ENCODE peak calls at places on chromosomes 6 and 20, in ten cellular contexts. E is dorsolateral prefrontal cortex; A is NCI-H1694 treated with DMSO at 0.1 percent for 48 hours; Q is Panc1; R is stimulated activated naive CD8-positive, alpha-beta T cell treated with anti-CD3 and anti-CD28 coated beads, Interleukin-15, Interleukin-2, amounts not matched to agents 100 U/mL and 50 U/mL, for 24 hours; S is PC-9; K is CD4-positive, alpha-beta T cell; X is tibial nerve; M is lung microvascular endothelial cell; L is adipocyte. D is an unnamed sample.
A peak's percentile ranks its signal among the peaks of the same experiment; 100 is the strongest.

GRCh38 chr6:165365371-165365770 is 56.0 kb upstream of the C6orf118 start:
- DNase-seq in E (no peak), A (no peak), Q (no peak), R (no peak), S (no peak), K (no peak), X (no peak), M (no peak), L (no peak), D (no peak)

GRCh38 chr6:148704539-148704938 is 42.3 kb upstream of the UST start:
- DNase-seq in E (no peak), A (no peak), Q (no peak), R (no peak), S (no peak), K (no peak), X (no peak), M (no peak), L (no peak), D (no peak)

GRCh38 chr6:16286151-16286522 is 47.8 kb downstream of the GMPR start:
- DNase-seq in E (peak; percentile 60), A (no peak), Q (peak; percentile 28), R (peak; percentile 53), S (no peak), K (peak; percentile 6), X (no peak), M (peak; percentile 68), L (peak; percentile 54), D (peak; percentile 52)

GRCh38 chr6:466564-466963 is 75.0 kb downstream of the IRF4 start:
- DNase-seq in E (no peak), A (no peak), Q (no peak), R (no peak), S (no peak), K (no peak), X (no peak), M (no peak), L (no peak), D (no peak)

GRCh38 chr6:113103618-113104390 is 753.3 kb upstream of the MARCKS start:
- DNase-seq in E (no peak), A (no peak), Q (no peak), R (no peak), S (no peak), K (no peak), X (no peak), M (peak; percentile 64), L (peak; percentile 69), D (peak; percentile 93)

GRCh38 chr6:1015819-1016218 is 296.1 kb upstream of the FOXQ1 start:
- DNase-seq in E (no peak), A (no peak), Q (no peak), R (no peak), S (no peak), K (no peak), X (no peak), M (no peak), L (peak; percentile 16), D (peak; percentile 20)

GRCh38 chr6:45786243-45786795 is 229.3 kb downstream of the CLIC5 start:
- DNase-seq in E (no peak), A (no peak), Q (no peak), R (no peak), S (no peak), K (no peak), X (no peak), M (no peak), L (no peak), D (no peak)

GRCh38 chr6:98657764-98658163 is 176.6 kb upstream of the POU3F2 start:
- DNase-seq in E (no peak), A (no peak), Q (no peak), R (peak; percentile 9), S (no peak), K (no peak), X (peak; percentile 15), M (peak; percentile 56), L (peak; percentile 53), D (peak; percentile 33)

GRCh38 chr6:7991992-7992815 is 72.0 kb downstream of the BLOC1S5 start:
- DNase-seq in E (no peak), A (peak; percentile 12), Q (no peak), R (no peak), S (peak; percentile 51), K (no peak), X (peak; percentile 7), M (peak; percentile 89), L (peak; percentile 68), D (peak; percentile 91)

GRCh38 chr20:24589845-24590192 is 120.4 kb downstream of the SYNDIG1 start:
- DNase-seq in E (no peak), A (no peak), Q (no peak), R (no peak), S (no peak), K (no peak), X (no peak), M (no peak), L (no peak), D (no peak)

GRCh38 chr6:39881851-39882566 is 52.3 kb downstream of the MOCS1 start:
- DNase-seq in E (no peak), A (no peak), Q (no peak), R (no peak), S (no peak), K (no peak), X (peak; percentile 36), M (no peak), L (peak; percentile 84), D (peak; percentile 78)

GRCh38 chr6:119575721-119576120 is 226.2 kb upstream of the MAN1A1 start:
- DNase-seq in E (no peak), A (no peak), Q (no peak), R (no peak), S (no peak), K (no peak), X (no peak), M (no peak), L (peak; percentile 34), D (peak; percentile 47)

GRCh38 chr20:34285450-34285849 is 17.7 kb downstream of the AHCY start:
- DNase-seq in E (no peak), A (no peak), Q (no peak), R (no peak), S (no peak), K (no peak), X (no peak), M (no peak), L (no peak), D (no peak)

GRCh38 chr6:45170309-45170708 is 157.8 kb upstream of the RUNX2 start:
- DNase-seq in E (no peak), A (no peak), Q (no peak), R (no peak), S (no peak), K (no peak), X (no peak), M (no peak), L (no peak), D (no peak)

GRCh38 chr20:34776177-34776576 is 49.3 kb downstream of the NCOA6 start:
- DNase-seq in E (no peak), A (no peak), Q (no peak), R (no peak), S (no peak), K (no peak), X (peak; percentile 11), M (no peak), L (no peak), D (no peak)

GRCh38 chr20:46312075-46312944 is 4.0 kb upstream of the CDH22 start:
- DNase-seq in E (no peak), A (peak; percentile 18), Q (no peak), R (peak; percentile 26), S (no peak), K (peak; percentile 11), X (no peak), M (no peak), L (peak; percentile 11), D (no peak)

GRCh38 chr6:6688283-6688682 is 99.8 kb downstream of the LY86 start:
- DNase-seq in E (no peak), A (no peak), Q (no peak), R (no peak), S (no peak), K (no peak), X (no peak), M (peak; percentile 86), L (no peak), D (no peak)

GRCh38 chr6:106509420-106510089 is 119.7 kb downstream of the RTN4IP1 start:
- DNase-seq in E (no peak), A (no peak), Q (no peak), R (peak; percentile 60), S (no peak), K (no peak), X (no peak), M (no peak), L (no peak), D (no peak)